ENCODE peak calls at places on chromosomes 2 and 18, in eight cellular contexts. A is esophagus muscularis mucosa, L is endothelial cell of umbilical vein, M is GM23338, Z is HCT116, G is breast epithelium, Y is prostate gland, K is spleen. U is an unnamed sample.

GRCh38 chr2:1328684-1329083 is 84.6 kb upstream of the TPO start:
- DNase-seq in G (no peak), Z (no peak), Y (no peak), M (no peak), L (no peak), K (no peak), A (no peak), U (no peak)

GRCh38 chr2:159484537-159484936 is 131.8 kb downstream of the BAZ2B start:
- DNase-seq in M (no peak), L (no peak), K (no peak), Z (no peak), Y (no peak), A (no peak), G (no peak), U (no peak)

GRCh38 chr2:127103243-127104165 is 3.5 kb downstream of the BIN1 start:
- DNase-seq in K (peak; percentile 68), Z (no peak), Y (no peak), A (no peak), M (no peak), L (no peak), G (peak; percentile 30), U (no peak)

GRCh38 chr2:949384-949893 is 1.2 kb upstream of the SNTG2 start:
- DNase-seq in G (no peak), Y (no peak), Z (no peak), A (peak; percentile 34), K (no peak), M (peak; percentile 42), L (no peak), U (no peak)

GRCh38 chr2:85554980-85555612 is 6.2 kb downstream of the GGCX start:
- DNase-seq in Z (no peak), M (no peak), L (no peak), A (no peak), G (no peak), Y (no peak), K (no peak), U (no peak)

GRCh38 chr2:135701442-135701841 is 40.2 kb upstream of the UBXN4 start:
- DNase-seq in L (no peak), Y (no peak), M (no peak), A (no peak), Z (no peak), K (no peak), G (no peak), U (no peak)

GRCh38 chr2:22221006-22221405 is 1097.2 kb downstream of the TDRD15 start:
- DNase-seq in Z (no peak), Y (no peak), L (no peak), A (no peak), M (no peak), K (no peak), G (no peak), U (no peak)

GRCh38 chr2:191521608-191522208 is 156.2 kb upstream of the NABP1 start:
- DNase-seq in K (no peak), L (peak; percentile 56), G (no peak), M (peak; percentile 44), A (no peak), Z (peak; percentile 26), Y (no peak), U (peak; percentile 7)

GRCh38 chr2:119694470-119694993 is 15.5 kb downstream of the TMEM177 start:
- DNase-seq in K (peak; percentile 27), Z (no peak), Y (no peak), A (no peak), M (no peak), G (no peak), L (no peak), U (no peak)

GRCh38 chr2:222024934-222025890 is 273.6 kb downstream of the PAX3 start:
- DNase-seq in A (no peak), L (peak; percentile 50), M (peak; percentile 84), Y (no peak), Z (peak; percentile 39), K (no peak), G (no peak), U (no peak)

GRCh38 chr2:203596183-203596582 is 61.1 kb upstream of the RAPH1 start:
- DNase-seq in A (no peak), G (no peak), L (peak; percentile 16), Y (no peak), Z (no peak), M (no peak), K (no peak), U (no peak)

GRCh38 chr2:177682006-177682405 is 289.4 kb downstream of the AGPS start:
- DNase-seq in M (peak; percentile 25), Y (no peak), G (no peak), K (no peak), Z (no peak), L (no peak), A (no peak), U (no peak)

GRCh38 chr2:68420254-68420910 is 46.7 kb downstream of the FBXO48 start:
- DNase-seq in M (no peak), A (no peak), G (no peak), K (no peak), Y (no peak), Z (no peak), L (no peak), U (peak; percentile 84)

GRCh38 chr2:98761267-98761781 is 30.4 kb upstream of the MGAT4A start:
- DNase-seq in G (no peak), Z (no peak), L (peak; percentile 32), K (peak; percentile 74), M (peak; percentile 17), Y (peak; percentile 57), A (no peak), U (no peak)

GRCh38 chr18:13211537-13211936 is 7.0 kb upstream of the LDLRAD4 start:
- DNase-seq in Y (no peak), L (no peak), K (no peak), G (no peak), A (peak; percentile 55), M (no peak), Z (no peak), U (no peak)

GRCh38 chr18:5772271-5772670 is 123.1 kb downstream of the TMEM200C start:
- DNase-seq in Y (no peak), M (peak; percentile 34), G (no peak), K (no peak), A (peak; percentile 86), L (no peak), Z (no peak), U (no peak)

GRCh38 chr2:109373791-109374547 is 239.8 kb downstream of the SEPTIN10 start:
- DNase-seq in M (no peak), A (no peak), Z (no peak), G (no peak), Y (no peak), K (peak; percentile 59), L (no peak), U (no peak)

GRCh38 chr2:96880891-96881273 is 11.0 kb upstream of the SEMA4C start:
- DNase-seq in Y (no peak), M (no peak), G (no peak), A (no peak), L (no peak), K (no peak), Z (no peak), U (no peak)

GRCh38 chr2:121254748-121255147 is 30.3 kb downstream of the TFCP2L1 start:
- DNase-seq in Y (no peak), M (no peak), Z (no peak), A (no peak), K (no peak), L (no peak), G (no peak), U (no peak)

GRCh38 chr18:69786427-69786826 is 161.2 kb downstream of the CD226 start:
- DNase-seq in Z (no peak), M (no peak), G (no peak), A (no peak), Y (no peak), K (no peak), L (no peak), U (no peak)

GRCh38 chr2:20539776-20540586 is 93.1 kb downstream of the RHOB start:
- DNase-seq in M (no peak), A (no peak), K (peak; percentile 68), Z (no peak), Y (no peak), L (no peak), G (no peak), U (no peak)

GRCh38 chr2:69704446-69704845 is 37.5 kb upstream of the ANXA4 start:
- DNase-seq in G (no peak), Y (peak; percentile 58), K (no peak), A (no peak), Z (no peak), L (no peak), M (no peak), U (peak; percentile 74)

GRCh38 chr2:71113843-71114242 is 16.2 kb downstream of the MCEE start:
- DNase-seq in L (no peak), A (no peak), Z (no peak), G (no peak), Y (no peak), M (no peak), K (no peak), U (no peak)

DNA sequence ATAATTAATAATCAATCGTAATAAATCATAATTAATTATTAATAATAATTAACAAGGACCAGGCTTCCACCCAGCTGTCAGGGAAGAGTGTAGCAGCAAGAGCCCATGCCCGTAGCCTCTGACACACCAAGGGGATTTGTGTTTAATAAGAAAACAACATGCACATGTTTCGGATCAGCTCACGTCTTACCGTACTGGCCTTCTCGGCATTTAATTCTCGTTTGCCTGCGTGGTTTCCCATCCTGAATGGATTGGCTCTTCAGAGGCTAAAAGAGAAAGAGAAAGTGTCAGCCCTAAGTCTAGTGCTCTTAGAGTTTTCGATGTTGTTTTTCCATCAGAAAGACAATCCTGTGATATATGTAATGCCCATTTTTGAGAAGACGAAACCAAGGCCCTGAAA is 27.6 kb downstream of the MBP start:
- DNase-seq in G (no peak), A (no peak), L (no peak), K (no peak), Y (no peak), Z (no peak), M (no peak), U (no peak)
- H3K4me3 ChIP-seq in G (no peak overlapping the region), A (no peak overlapping the region), L (no peak overlapping the region), K (no peak overlapping the region), Y (no peak overlapping the region), Z (no peak overlapping the region), M (no peak overlapping the region), U (no peak overlapping the region)

DNA sequence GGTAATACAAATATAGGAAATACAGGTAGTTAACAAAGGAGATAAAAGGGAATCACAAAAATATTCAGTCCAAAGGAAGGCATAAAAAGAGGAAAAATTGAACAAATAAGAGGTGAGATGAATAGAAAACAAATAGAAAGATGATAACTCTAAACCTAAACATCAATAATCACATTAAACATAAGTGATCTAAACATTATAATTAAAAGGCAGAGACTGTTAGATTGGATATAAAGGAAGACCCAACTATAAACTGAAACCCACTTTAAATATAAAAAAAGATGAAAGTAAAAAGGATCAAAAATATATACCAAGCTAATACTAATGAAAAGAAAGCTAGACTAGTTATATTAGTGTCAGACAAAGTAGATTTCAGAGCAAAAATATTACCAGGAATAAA is 152.3 kb downstream of the ZBTB7C start:
- DNase-seq in Z (no peak), G (no peak), K (no peak), Y (no peak), A (no peak), L (no peak), M (no peak), U (no peak)
- TF ChIP-seq CTCF in Z (no peak), G (no peak), K (no peak), Y (no peak), A (no peak), L (no peak), M (no peak), U (no peak)

GRCh38 chr2:215652432-215652831 is 216.6 kb upstream of the FN1 start:
- DNase-seq in G (no peak), L (no peak), K (no peak), Y (no peak), M (no peak), Z (no peak), A (no peak), U (no peak)
- TF ChIP-seq POLR2AphosphoS5 in G (no peak), L (no peak), K (no peak), Y (no peak), M (no peak), Z (no peak), A (peak; percentile 32), U (no peak)

GRCh38 chr18:37546023-37546537 is 19.5 kb downstream of the CELF4 start:
- DNase-seq in A (no peak), L (no peak), K (peak; percentile 49), Y (no peak), Z (no peak), G (no peak), M (no peak), U (no peak)
- H3K4me3 ChIP-seq in A (no peak overlapping the region), L (no peak overlapping the region), K (no peak overlapping the region), Y (no peak overlapping the region), Z (no peak overlapping the region), G (no peak overlapping the region), M (no peak overlapping the region), U (no peak overlapping the region)

U was measured in HL-60.